ENCODE peak calls at places on chromosomes 16 and 17, in six cellular contexts. N, Q, M, G, F and Z are unnamed samples.

GRCh38 chr16:75501359-75501758 is 6.1 kb upstream of the CHST6 start:
- DNase-seq in F (no peak), N (no peak), Q (no peak), G (no peak), M (no peak), Z (no peak)

GRCh38 chr16:50547340-50547865 is 793 bp upstream of the NKD1 start:
- DNase-seq in F (no peak), M (no peak), G (peak; percentile 66), Q (peak; percentile 19), N (no peak), Z (no peak)

GRCh38 chr16:67311607-67312449 is 14.7 kb downstream of the KCTD19 start:
- DNase-seq in M (peak; percentile 100), Q (no peak), N (peak; percentile 100), F (peak; percentile 100), G (no peak), Z (no peak)

GRCh38 chr16:63806794-63807506 is 1314.9 kb downstream of the CDH11 start:
- DNase-seq in G (no peak), Q (no peak), M (peak; percentile 66), N (no peak), F (no peak), Z (no peak)

GRCh38 chr16:74898667-74899066 is 86.3 kb downstream of the WDR59 start:
- DNase-seq in F (no peak), N (no peak), Q (no peak), G (no peak), M (no peak), Z (no peak)

GRCh38 chr17:44137891-44138709 is 3.6 kb upstream of the HROB start:
- DNase-seq in Q (peak; percentile 63), G (peak; percentile 67), M (peak; percentile 98), N (peak; percentile 98), F (peak; percentile 99), Z (no peak)

GRCh38 chr16:53766304-53767016 is 62.5 kb downstream of the FTO start:
- DNase-seq in G (no peak), F (no peak), M (no peak), N (no peak), Q (no peak), Z (no peak)

GRCh38 chr17:17067277-17067676 is 25.0 kb downstream of the MPRIP start:
- DNase-seq in G (peak; percentile 6), M (no peak), N (no peak), Q (no peak), F (peak; percentile 66), Z (no peak)

GRCh38 chr16:1535391-1536291 is 2.2 kb downstream of the TMEM204 start:
- DNase-seq in N (no peak), F (peak; percentile 56), Q (no peak), G (no peak), M (no peak), Z (no peak)

GRCh38 chr16:57987441-57988177 is 12.9 kb downstream of the ZNF319 start:
- DNase-seq in N (no peak), F (no peak), M (no peak), Q (no peak), G (no peak), Z (no peak)

GRCh38 chr16:19166500-19166899 is 1.5 kb upstream of the SYT17 start:
- DNase-seq in Q (no peak), G (no peak), M (peak; percentile 20), N (no peak), F (no peak), Z (no peak)

GRCh38 chr16:55701442-55702319 is 45.9 kb downstream of the SLC6A2 start:
- DNase-seq in Q (peak; percentile 45), F (peak; percentile 29), G (peak; percentile 66), N (no peak), M (peak; percentile 39), Z (peak; percentile 7)

GRCh38 chr16:12120982-12121652 is 144.6 kb downstream of the SNX29 start:
- DNase-seq in Q (no peak), G (no peak), M (no peak), N (no peak), F (no peak), Z (no peak)

GRCh38 chr16:12119037-12119436 is 142.5 kb downstream of the SNX29 start:
- DNase-seq in F (no peak), Q (no peak), N (no peak), G (no peak), M (no peak), Z (no peak)

GRCh38 chr16:12122202-12122601 is 145.7 kb downstream of the SNX29 start:
- DNase-seq in M (no peak), G (no peak), Q (no peak), N (no peak), F (no peak), Z (no peak)

GRCh38 chr16:12119562-12119961 is 143.0 kb downstream of the SNX29 start:
- DNase-seq in N (no peak), G (no peak), F (peak; percentile 32), M (peak; percentile 46), Q (peak; percentile 27), Z (no peak)

DNA sequence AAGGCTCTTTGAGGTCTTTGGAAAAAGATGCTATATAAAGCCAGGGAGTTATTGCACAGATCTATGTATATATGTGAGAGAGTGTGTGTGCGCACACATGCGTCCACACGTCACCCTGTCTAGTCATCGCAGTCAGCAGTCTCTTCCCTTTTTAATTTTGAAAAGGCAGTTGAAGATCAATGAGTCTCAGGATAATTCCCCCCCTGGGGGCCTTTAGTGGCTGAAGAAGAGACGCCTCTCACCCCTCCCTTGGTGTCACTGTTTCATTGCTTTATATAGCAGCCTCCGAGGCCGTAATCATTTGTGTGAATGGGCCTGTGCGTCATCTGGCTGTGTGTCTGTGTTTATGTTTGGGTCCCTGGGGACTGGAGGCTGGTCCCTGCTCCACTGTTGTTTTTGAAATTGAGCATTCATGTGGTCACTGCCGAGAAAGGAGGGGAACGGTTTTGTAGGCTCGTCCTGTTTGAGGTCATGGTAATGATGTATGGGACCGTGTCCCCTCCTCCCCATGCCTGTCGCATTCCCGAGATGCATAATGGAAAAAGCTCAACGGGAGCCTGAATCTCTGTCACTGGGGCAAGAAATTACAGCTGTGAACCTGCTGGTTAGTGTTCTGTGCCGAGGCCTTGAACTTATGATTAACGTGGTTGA is 143.9 kb downstream of the SNX29 start:
- DNase-seq in F (peak; percentile 88), M (no peak), N (no peak), G (no peak), Q (peak; percentile 46), Z (no peak)
- H3K4me3 ChIP-seq in F (no peak overlapping the region), M (no peak overlapping the region), N (no peak overlapping the region), G (no peak overlapping the region), Q (peak overlapping the region; percentile 6), Z (no peak overlapping the region)

GRCh38 chr17:74117999-74118421 is 85.5 kb upstream of the RPL38 start:
- DNase-seq in N (no peak), M (no peak), Q (no peak), G (no peak), F (no peak), Z (no peak)

GRCh38 chr17:74119049-74119580 is 84.4 kb upstream of the RPL38 start:
- DNase-seq in N (no peak), Q (no peak), M (no peak), G (no peak), F (no peak), Z (no peak)

GRCh38 chr17:74118504-74118903 is 85.0 kb upstream of the RPL38 start:
- DNase-seq in F (no peak), Q (no peak), G (no peak), M (no peak), N (no peak), Z (no peak)

GRCh38 chr17:74117087-74117486 is 86.4 kb upstream of the RPL38 start:
- DNase-seq in F (no peak), M (no peak), G (no peak), N (no peak), Q (no peak), Z (no peak)

DNA sequence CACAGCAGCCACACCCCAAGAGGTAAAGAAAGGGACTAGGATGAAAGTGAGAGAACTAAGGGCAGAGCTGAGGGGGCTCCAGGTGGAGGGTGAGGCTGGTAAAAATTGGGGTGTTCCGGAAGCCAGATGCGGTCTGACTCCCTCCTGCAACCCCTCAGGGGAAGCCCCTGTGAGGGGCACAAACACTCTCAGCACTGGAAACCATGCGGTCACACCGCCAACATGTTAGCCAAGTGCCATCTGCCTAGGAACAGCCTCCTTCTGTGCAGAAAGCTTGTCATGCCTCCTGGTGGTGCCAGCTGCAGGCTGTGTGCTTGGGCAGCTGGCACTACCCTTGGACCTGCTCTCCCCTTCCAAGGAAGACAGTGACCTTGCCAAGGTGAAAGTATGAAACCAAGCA is 83.5 kb upstream of the RPL38 start:
- DNase-seq in F (no peak), M (no peak), N (no peak), Q (no peak), G (no peak), Z (no peak)
- TF ChIP-seq CTCF in F (no peak), M (no peak), N (no peak), Q (no peak), G (no peak), Z (no peak)

DNA sequence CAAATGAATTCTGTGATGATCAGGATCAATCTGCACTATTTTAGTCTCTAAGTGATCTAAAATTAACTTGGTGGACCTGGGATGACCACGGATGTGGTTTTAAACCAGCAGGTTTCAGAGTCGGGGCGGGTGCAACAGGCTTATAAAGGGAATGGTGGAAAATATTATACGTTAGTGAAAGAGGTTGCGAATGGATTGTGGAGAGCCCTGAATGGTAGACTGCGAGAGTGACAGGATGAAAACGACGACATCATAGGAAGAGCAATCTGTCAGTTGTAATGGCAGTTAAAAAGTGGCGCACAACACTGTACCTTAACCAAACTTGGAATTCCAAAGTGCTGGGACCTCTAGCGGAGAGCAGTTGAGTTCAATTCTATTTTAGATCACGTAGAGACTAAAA is 1.2 kb upstream of the CYB5B start:
- DNase-seq in G (no peak), N (no peak), M (no peak), Q (no peak), F (peak; percentile 44), Z (no peak)
- H3K4me3 ChIP-seq in G (no peak overlapping the region), N (no peak overlapping the region), M (no peak overlapping the region), Q (peak overlapping the region; percentile 86), F (no peak overlapping the region), Z (no peak overlapping the region)

GRCh38 chr17:77928519-77929179 is 29.9 kb upstream of the TNRC6C start:
- DNase-seq in Q (no peak), N (no peak), G (no peak), F (no peak), M (no peak), Z (no peak)

GRCh38 chr17:77926967-77927366 is 31.5 kb upstream of the TNRC6C start:
- DNase-seq in F (no peak), G (no peak), N (no peak), Q (no peak), M (no peak), Z (no peak)

GRCh38 chr17:77929180-77929564 is 29.3 kb upstream of the TNRC6C start:
- DNase-seq in G (no peak), M (no peak), N (no peak), F (no peak), Q (no peak), Z (no peak)

GRCh38 chr17:77926144-77926543 is 32.4 kb upstream of the TNRC6C start:
- DNase-seq in G (no peak), F (no peak), M (no peak), Q (no peak), N (no peak), Z (no peak)

DNA sequence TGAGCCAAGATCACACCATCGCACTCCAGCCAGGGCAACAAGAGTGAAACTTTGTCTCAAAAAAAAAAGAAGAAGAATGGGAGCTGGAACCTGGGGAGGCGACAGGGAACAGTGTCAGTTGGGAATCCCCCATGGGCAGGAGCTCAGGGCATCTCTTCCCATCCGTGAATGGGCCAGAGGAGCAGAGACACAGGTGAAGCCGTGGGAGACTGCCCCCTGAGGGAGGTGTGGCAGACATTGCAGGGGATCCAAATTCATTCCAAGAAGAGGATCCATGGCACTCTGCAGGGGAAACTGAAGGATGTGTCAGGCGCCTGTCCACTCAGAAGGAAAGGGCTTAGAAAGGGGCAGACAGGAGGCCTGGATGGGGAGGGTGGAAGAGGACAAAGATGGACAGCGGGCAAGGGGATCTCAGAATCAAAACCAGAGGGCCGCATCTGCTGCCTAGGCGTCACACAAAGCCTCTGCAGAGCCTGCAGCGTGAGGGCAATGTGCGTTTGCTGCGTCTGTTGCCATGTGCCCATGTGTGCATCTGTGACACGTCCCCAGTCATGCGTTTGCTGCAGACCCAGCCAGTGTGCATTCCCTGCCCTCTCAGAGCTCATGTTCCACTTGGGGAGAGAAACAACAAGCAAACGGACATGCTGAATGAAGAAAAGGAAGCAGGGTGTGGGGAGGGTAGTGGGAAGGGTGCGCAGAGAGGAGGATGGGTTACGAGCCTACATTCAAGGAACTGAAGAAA is 30.6 kb upstream of the TNRC6C start:
- DNase-seq in Q (no peak), G (no peak), M (no peak), N (no peak), F (no peak), Z (no peak)
- TF ChIP-seq CTCF in Q (no peak), G (no peak), M (no peak), N (no peak), F (no peak), Z (no peak)